ENCODE peak calls at places on chromosomes 5 and 9, in five cellular contexts. J is neural progenitor cell, N is dorsolateral prefrontal cortex, M is sigmoid colon, K is GM10248. L is an unnamed sample.
A peak's percentile ranks its signal among the peaks of the same experiment; 100 is the strongest.

GRCh38 chr9:99594056-99594780 is 227.5 kb upstream of the NR4A3 start:
- DNase-seq in N (no peak), K (no peak), J (no peak), M (no peak), L (no peak)

GRCh38 chr5:64838376-64838775 is 69.6 kb downstream of the CWC27 start:
- DNase-seq in K (no peak), M (no peak), J (no peak), N (no peak), L (no peak)

GRCh38 chr5:133696782-133697507 is 84.6 kb upstream of the FSTL4 start:
- DNase-seq in N (no peak), M (peak; percentile 25), K (no peak), J (no peak), L (no peak)

GRCh38 chr9:121299467-121300282 is 31.7 kb downstream of the GSN start:
- DNase-seq in K (peak; percentile 56), J (peak; percentile 77), M (peak; percentile 93), N (no peak), L (peak; percentile 72)

GRCh38 chr5:98771389-98772109 is 1.9 kb upstream of the RGMB start:
- DNase-seq in K (peak; percentile 65), N (no peak), J (peak; percentile 87), M (peak; percentile 80), L (peak; percentile 78)

GRCh38 chr5:62258654-62259053 is 47.4 kb upstream of the KIF2A start:
- DNase-seq in J (no peak), M (no peak), N (no peak), K (no peak), L (no peak)

GRCh38 chr9:116633444-116633843 is 53.7 kb upstream of the TRIM32 start:
- DNase-seq in J (no peak), N (no peak), M (no peak), K (no peak), L (no peak)

GRCh38 chr5:78610163-78610583 is 38.4 kb downstream of the LHFPL2 start:
- DNase-seq in J (no peak), N (no peak), K (no peak), M (peak; percentile 93), L (no peak)

GRCh38 chr5:2746642-2747041 is 4.8 kb downstream of the IRX2 start:
- DNase-seq in N (no peak), J (no peak), K (no peak), M (no peak), L (no peak)

GRCh38 chr9:130846487-130847305 is 11.6 kb downstream of the ABL1 start:
- DNase-seq in K (no peak), M (peak; percentile 85), N (no peak), J (no peak), L (no peak)

GRCh38 chr9:97980479-97980803 is 2.7 kb upstream of the ANP32B start:
- DNase-seq in J (no peak), K (no peak), M (peak; percentile 83), N (no peak), L (no peak)

GRCh38 chr5:157603333-157604190 is 28.0 kb upstream of the ADAM19 start:
- DNase-seq in N (no peak), J (no peak), K (no peak), M (no peak), L (no peak)

GRCh38 chr5:149035282-149035882 is 27.5 kb downstream of the SH3TC2 start:
- DNase-seq in M (peak; percentile 81), K (peak; percentile 54), J (peak; percentile 77), N (peak; percentile 75), L (peak; percentile 50)

GRCh38 chr5:179475211-179475840 is 75.0 kb upstream of the RUFY1 start:
- DNase-seq in J (peak; percentile 51), K (no peak), M (no peak), N (no peak), L (no peak)

GRCh38 chr9:23608456-23608855 is 217.6 kb downstream of the ELAVL2 start:
- DNase-seq in K (no peak), N (no peak), J (no peak), M (no peak), L (no peak)

GRCh38 chr5:171355302-171355724 is 32.3 kb upstream of the NPM1 start:
- DNase-seq in N (no peak), M (no peak), J (no peak), K (peak; percentile 60), L (peak; percentile 65)

GRCh38 chr9:86500031-86500430 is 145.8 kb upstream of the TUT7 start:
- DNase-seq in M (no peak), N (no peak), K (no peak), J (no peak), L (no peak)

GRCh38 chr9:99726758-99727157 is 94.9 kb upstream of the NR4A3 start:
- DNase-seq in J (no peak), M (no peak), K (no peak), N (no peak), L (no peak)

GRCh38 chr5:126594077-126594476 is 942 bp downstream of the ALDH7A1 start:
- DNase-seq in J (peak; percentile 29), K (no peak), N (no peak), M (no peak), L (no peak)

GRCh38 chr9:77598961-77599360 is 49.2 kb downstream of the GNA14 start:
- DNase-seq in N (no peak), M (no peak), J (no peak), K (no peak), L (no peak)

DNA sequence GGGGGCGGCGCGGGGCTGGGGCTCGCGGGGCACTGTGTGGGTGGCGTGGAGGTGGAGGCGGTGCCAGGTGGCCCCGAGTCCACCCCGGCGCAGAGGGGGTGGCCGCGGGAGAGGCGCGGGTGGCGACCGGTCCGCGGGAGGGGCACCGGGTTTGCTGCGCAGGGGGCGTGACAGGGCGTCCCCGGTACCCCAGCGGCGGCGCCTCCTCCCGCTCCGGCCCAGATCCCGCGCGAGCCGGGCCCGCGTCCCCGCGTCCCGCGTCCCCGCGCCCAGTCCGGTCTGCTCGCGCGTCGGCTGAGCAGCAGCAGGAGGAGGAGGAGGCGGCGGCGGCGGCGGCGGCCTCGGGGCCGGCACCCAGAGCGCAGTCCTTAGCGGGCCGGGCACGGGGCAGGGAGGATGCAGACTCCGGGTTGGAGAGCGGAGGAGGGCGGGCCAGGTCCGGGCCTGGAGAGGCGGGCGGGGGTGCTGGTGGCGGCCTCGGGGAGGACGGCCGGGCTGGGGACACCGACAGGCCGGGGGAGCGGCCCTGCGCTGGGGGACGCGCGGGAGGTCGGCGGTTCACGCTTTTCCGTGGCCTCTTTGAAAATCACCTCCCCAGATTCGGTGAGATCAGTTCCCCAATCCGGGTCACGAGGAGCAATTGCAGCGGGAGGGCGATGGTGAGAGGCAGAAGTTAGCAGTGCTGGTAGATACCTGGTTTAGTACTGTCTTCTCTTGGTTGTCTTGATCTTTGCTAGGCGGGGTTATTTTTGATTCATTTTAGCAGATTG is 1.6 kb downstream of the TRIO start:
- DNase-seq in M (peak; percentile 84), J (peak; percentile 80), N (peak; percentile 27), K (peak; percentile 62), L (peak; percentile 87)
- TF ChIP-seq CTCF in M (no peak), J (no peak), N (no peak), K (no peak), L (no peak)

DNA sequence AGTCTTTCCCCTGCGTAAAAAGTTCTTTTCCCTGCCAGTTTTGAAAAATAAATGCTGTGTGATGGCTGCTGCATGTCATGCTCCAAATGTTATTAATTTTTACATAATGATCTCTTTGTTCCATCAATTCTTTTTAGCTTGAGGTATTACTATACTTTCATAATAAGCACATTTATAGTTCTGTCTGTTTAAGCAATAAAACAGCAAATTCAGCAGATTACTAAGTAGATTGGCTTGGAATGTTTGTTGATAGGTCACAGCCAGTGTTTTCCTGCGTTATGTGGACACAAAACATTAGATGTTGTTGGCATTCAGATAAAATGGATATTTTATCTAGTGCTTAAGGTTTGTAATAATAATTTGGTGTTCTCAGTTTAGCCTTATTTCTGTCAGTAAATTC is 242.0 kb downstream of the KDM4C start:
- DNase-seq in J (no peak), M (no peak), N (no peak), K (no peak), L (no peak)
- TF ChIP-seq CTCF in J (no peak), M (no peak), N (no peak), K (no peak), L (no peak)

GRCh38 chr5:26023361-26023760 is 1015.0 kb downstream of the CDH9 start:
- DNase-seq in M (no peak), K (no peak), J (no peak), N (no peak), L (no peak)

DNA sequence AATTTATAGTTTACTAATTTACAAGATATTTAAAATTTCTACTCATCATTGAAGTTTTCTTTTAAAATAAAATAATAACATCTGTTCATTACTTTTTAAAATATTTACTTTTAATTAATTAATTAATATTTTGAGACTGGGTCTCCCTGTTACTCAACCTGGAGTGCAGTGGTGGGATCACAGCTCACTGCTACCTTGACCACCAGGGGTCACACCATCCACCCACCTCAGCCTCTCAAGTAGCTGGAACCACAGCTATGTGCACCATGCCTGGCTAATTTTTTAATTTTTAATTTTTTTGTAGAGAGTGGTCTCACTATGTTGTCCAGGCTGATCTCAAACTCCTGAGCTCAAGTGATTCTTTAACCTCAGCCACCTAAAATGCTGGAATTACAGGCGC is 1013.6 kb downstream of the CDH9 start:
- DNase-seq in M (no peak), J (peak; percentile 41), N (no peak), K (no peak), L (no peak)
- TF ChIP-seq CTCF in M (no peak), J (peak; percentile 65), N (no peak), K (no peak), L (no peak)

GRCh38 chr5:35647712-35648111 is 30.0 kb downstream of the SPEF2 start:
- DNase-seq in N (no peak), K (no peak), M (no peak), J (no peak), L (no peak)

GRCh38 chr5:35647128-35647527 is 29.5 kb downstream of the SPEF2 start:
- DNase-seq in J (no peak), N (no peak), M (no peak), K (no peak), L (no peak)

GRCh38 chr5:35656721-35657120 is 39.1 kb downstream of the SPEF2 start:
- DNase-seq in M (no peak), J (no peak), K (no peak), N (no peak), L (no peak)

GRCh38 chr5:35651002-35651756 is 33.5 kb downstream of the SPEF2 start:
- DNase-seq in K (peak; percentile 17), N (no peak), M (no peak), J (peak; percentile 55), L (peak; percentile 23)
- TF ChIP-seq CTCF in K (peak; percentile 58), N (peak; percentile 68), M (no peak), J (peak; percentile 54), L (peak; percentile 47)

GRCh38 chr9:81573415-81574321 is 115.7 kb downstream of the TLE1 start:
- DNase-seq in J (peak; percentile 50), M (no peak), K (no peak), N (no peak), L (no peak)
- TF ChIP-seq CTCF in J (peak; percentile 33), M (no peak), K (no peak), N (no peak), L (no peak)

GRCh38 chr9:127786773-127787123 is 914 bp downstream of the CDK9 start:
- DNase-seq in N (no peak), K (no peak), M (no peak), J (no peak), L (no peak)
- TF ChIP-seq CTCF in N (no peak), K (peak; percentile 18), M (peak; percentile 24), J (peak; percentile 47), L (peak; percentile 36)